ENCODE peak calls at places on chromosomes 11 and 22, in nine cellular contexts. W is transverse colon, G is suprapubic skin, B is H1, D is breast epithelium, E is K562, X is stomach, P is HepG2, H is endothelial cell of umbilical vein. K is an unnamed sample.

GRCh38 chr22:38097557-38098409 is 12.7 kb downstream of the BAIAP2L2 start:
- DNase-seq in G (no peak), D (no peak), X (no peak), W (no peak), E (peak; percentile 76), P (no peak), H (peak; percentile 12), B (no peak), K (no peak)

GRCh38 chr11:6817668-6818067 is 18.2 kb upstream of the OR6A2 start:
- DNase-seq in H (no peak), G (no peak), D (no peak), W (no peak), B (peak; percentile 66), X (no peak), P (no peak), E (no peak), K (no peak)

GRCh38 chr11:75323609-75324008 is 27.9 kb downstream of the ARRB1 start:
- DNase-seq in G (no peak), P (peak; percentile 72), B (no peak), D (no peak), W (peak; percentile 68), H (no peak), X (peak; percentile 75), E (no peak), K (no peak)

GRCh38 chr11:8286886-8287285 is 23.2 kb upstream of the LMO1 start:
- DNase-seq in W (no peak), X (no peak), H (no peak), E (no peak), G (peak; percentile 47), B (no peak), D (no peak), P (no peak), K (peak; percentile 48)

GRCh38 chr11:11961399-11962028 is 46.9 kb downstream of the DKK3 start:
- DNase-seq in D (no peak), X (no peak), W (no peak), G (no peak), E (no peak), H (no peak), P (no peak), B (no peak), K (no peak)

GRCh38 chr22:49541451-49542230 is 286.0 kb downstream of the BRD1 start:
- DNase-seq in D (no peak), H (no peak), B (no peak), X (no peak), W (no peak), G (peak; percentile 78), P (no peak), E (no peak), K (peak; percentile 59)

GRCh38 chr11:38481391-38481790 is 1883.4 kb upstream of the RAG2 start:
- DNase-seq in H (no peak), B (no peak), X (no peak), E (no peak), D (no peak), G (no peak), P (no peak), W (no peak), K (no peak)

GRCh38 chr11:92314499-92314898 is 89.9 kb downstream of the FAT3 start:
- DNase-seq in B (no peak), G (no peak), P (no peak), X (no peak), H (no peak), E (no peak), D (peak; percentile 19), W (no peak), K (no peak)

GRCh38 chr22:17199131-17199731 is 20.0 kb downstream of the ADA2 start:
- DNase-seq in W (no peak), X (no peak), B (peak; percentile 39), P (no peak), H (no peak), G (no peak), D (no peak), E (no peak), K (no peak)

DNA sequence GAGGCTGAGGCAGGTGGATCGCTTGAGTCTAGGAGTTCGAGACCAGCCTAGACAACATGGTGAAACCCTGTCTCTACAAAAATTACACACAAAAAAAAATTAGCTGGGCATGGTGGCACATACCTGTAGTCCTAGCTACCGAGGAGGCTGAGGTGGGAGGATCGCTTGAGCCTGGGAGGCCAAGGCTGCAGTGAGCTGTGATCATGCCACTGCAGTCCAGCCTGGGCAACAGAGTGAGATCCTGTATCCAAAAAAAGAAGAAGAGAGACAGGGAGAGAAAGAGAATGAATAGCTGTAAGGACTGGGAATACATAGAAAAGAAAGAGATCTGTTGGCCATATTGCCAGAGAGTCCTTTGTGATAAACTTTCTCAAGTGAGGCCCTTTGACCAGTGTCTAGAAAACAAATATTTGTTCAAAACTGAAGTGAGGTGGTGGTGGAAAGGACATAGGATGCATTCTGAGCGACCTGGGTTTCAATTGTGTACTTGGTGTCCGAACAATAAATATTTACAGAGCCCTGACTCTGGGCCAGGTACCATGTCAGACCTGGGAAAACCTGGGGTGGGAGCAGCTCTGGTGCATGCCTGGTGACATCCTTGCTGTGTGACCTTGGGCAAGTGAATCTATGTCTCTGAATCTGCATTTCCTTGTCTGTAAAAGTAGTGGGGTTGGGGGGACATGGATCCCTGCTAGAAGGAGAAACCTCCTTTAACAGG is 89.6 kb upstream of the CRYBB3 start:
- DNase-seq in D (peak; percentile 58), H (no peak), B (no peak), E (no peak), W (no peak), X (peak; percentile 72), P (peak; percentile 93), G (no peak), K (no peak)
- TF ChIP-seq POLR2AphosphoS5 in D (no peak), H (no peak), B (no peak), E (no peak), W (no peak), X (no peak), P (no peak), G (no peak), K (no peak)

DNA sequence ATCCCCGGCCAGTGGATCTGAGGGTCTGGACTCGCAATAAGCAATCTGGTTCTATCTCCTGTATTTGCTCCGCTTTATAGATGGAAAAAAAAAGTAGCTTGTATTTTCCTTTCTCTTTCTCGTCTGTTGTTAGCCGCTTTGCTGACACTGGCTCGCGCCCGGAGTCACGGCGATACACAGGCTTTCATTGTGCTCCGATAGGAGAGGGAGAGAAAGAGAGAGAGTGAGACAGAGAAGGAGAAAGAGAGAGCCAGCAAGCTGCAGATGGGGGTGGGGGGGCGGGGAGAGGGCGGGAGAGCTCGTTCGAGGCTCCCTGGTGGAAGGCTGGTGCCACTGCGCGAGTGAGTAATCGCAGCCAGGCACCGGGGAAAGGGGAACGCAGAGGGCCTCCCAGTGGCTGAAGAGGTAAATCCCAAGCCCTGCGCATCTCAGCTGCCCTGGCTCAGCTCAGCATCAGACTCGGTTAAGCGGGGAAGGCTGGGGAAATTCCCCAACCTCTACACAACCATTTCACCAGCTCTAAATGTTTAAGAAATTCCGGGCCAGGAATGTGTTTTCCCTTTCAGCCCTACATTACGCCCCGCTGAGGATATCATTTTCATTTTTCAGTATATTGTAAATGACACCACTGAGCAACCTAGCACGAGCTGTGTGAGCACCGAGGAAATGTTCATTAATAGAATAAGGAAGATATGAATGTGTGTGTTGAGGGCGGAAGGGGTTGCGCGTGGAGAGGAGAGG is at the start of gene MAML2:
- DNase-seq in X (peak; percentile 94), W (peak; percentile 95), H (peak; percentile 91), E (peak; percentile 96), G (peak; percentile 96), B (peak; percentile 84), P (peak; percentile 83), D (peak; percentile 93), K (peak; percentile 97)
- TF ChIP-seq POLR2AphosphoS5 in X (peak; percentile 74), W (peak; percentile 51), H (peak; percentile 40), E (peak; percentile 40), G (no peak), B (no peak), P (no peak), D (peak; percentile 89), K (peak; percentile 61)

GRCh38 chr22:31087744-31088215 is 6.7 kb downstream of the SMTN start:
- DNase-seq in W (no peak), X (no peak), G (no peak), E (no peak), P (no peak), B (no peak), D (no peak), H (no peak), K (no peak)
- TF ChIP-seq POLR2AphosphoS5 in W (no peak), X (no peak), G (no peak), E (no peak), P (no peak), B (no peak), D (no peak), H (no peak), K (no peak)

GRCh38 chr11:65624931-65625627 is 9.5 kb downstream of the PCNX3 start:
- DNase-seq in D (no peak), W (no peak), X (no peak), G (no peak), E (no peak), P (no peak), B (no peak), H (no peak), K (no peak)
- TF ChIP-seq POLR2AphosphoS5 in D (no peak), W (no peak), X (no peak), G (no peak), E (no peak), P (no peak), B (no peak), H (no peak), K (no peak)

GRCh38 chr11:76799061-76799804 is 16.1 kb downstream of the TSKU start:
- DNase-seq in H (peak; percentile 62), X (peak; percentile 86), D (peak; percentile 67), E (peak; percentile 92), G (peak; percentile 95), B (no peak), W (peak; percentile 88), P (peak; percentile 81), K (peak; percentile 93)
- TF ChIP-seq POLR2AphosphoS5 in H (peak; percentile 85), X (peak; percentile 80), D (peak; percentile 82), E (no peak), G (peak; percentile 83), B (peak; percentile 42), W (peak; percentile 62), P (no peak), K (peak; percentile 60)

GRCh38 chr11:17730608-17731462 is 3.7 kb upstream of the KCNC1 start:
- DNase-seq in H (peak; percentile 78), W (peak; percentile 71), G (no peak), X (peak; percentile 93), P (peak; percentile 64), B (peak; percentile 58), D (peak; percentile 83), E (peak; percentile 83), K (peak; percentile 77)
- TF ChIP-seq POLR2AphosphoS5 in H (no peak), W (no peak), G (no peak), X (peak; percentile 42), P (no peak), B (no peak), D (peak; percentile 81), E (no peak), K (peak; percentile 38)